ENCODE peak calls at places on chromosome 11, in eight cellular contexts. T, L, W, I, Y, G, O and Q are unnamed samples.

GRCh38 chr11:130050272-130050671 is 19.4 kb upstream of the APLP2 start:
- DNase-seq in I (no peak), W (no peak), G (no peak), L (no peak), T (no peak), Y (no peak), O (peak; percentile 58), Q (no peak)

GRCh38 chr11:12975149-12975548 is 34.0 kb upstream of the RASSF10 start:
- DNase-seq in Y (no peak), G (no peak), L (no peak), O (no peak), I (no peak), T (no peak), W (no peak), Q (no peak)

GRCh38 chr11:77994434-77995362 is at the start of gene INTS4:
- DNase-seq in T (peak; percentile 100), G (peak; percentile 99), Y (peak; percentile 99), I (peak; percentile 95), L (peak; percentile 99), W (peak; percentile 99), O (peak; percentile 100), Q (peak; percentile 88)

GRCh38 chr11:35420371-35420770 is 1.0 kb upstream of the SLC1A2 start:
- DNase-seq in W (no peak), O (no peak), Y (no peak), I (no peak), G (no peak), T (no peak), L (no peak), Q (no peak)

GRCh38 chr11:4455439-4455838 is 6.3 kb downstream of the OR52K2 start:
- DNase-seq in W (no peak), O (no peak), L (no peak), T (no peak), G (peak; percentile 29), Y (peak; percentile 22), I (no peak), Q (no peak)

GRCh38 chr11:44622721-44623258 is 57.3 kb downstream of the CD82 start:
- DNase-seq in L (peak; percentile 12), O (no peak), I (no peak), G (no peak), W (peak; percentile 43), Y (peak; percentile 15), T (no peak), Q (no peak)

GRCh38 chr11:114416441-114416928 is 16.0 kb downstream of the RBM7 start:
- DNase-seq in W (no peak), Y (no peak), L (no peak), G (no peak), O (peak; percentile 33), T (no peak), I (no peak), Q (no peak)

GRCh38 chr11:83222499-83222898 is 29.0 kb downstream of the ANKRD42 start:
- DNase-seq in T (no peak), G (no peak), O (peak; percentile 71), W (no peak), I (no peak), Y (no peak), L (no peak), Q (no peak)

GRCh38 chr11:72721689-72722049 is 30.5 kb downstream of the ARAP1 start:
- DNase-seq in L (no peak), T (no peak), I (no peak), O (no peak), Y (no peak), W (peak; percentile 70), G (no peak), Q (no peak)

GRCh38 chr11:99117603-99118002 is 96.9 kb downstream of the CNTN5 start:
- DNase-seq in W (no peak), L (no peak), O (no peak), T (no peak), G (no peak), I (no peak), Y (no peak), Q (no peak)

GRCh38 chr11:9601876-9602199 is 28.4 kb downstream of the WEE1 start:
- DNase-seq in T (no peak), I (no peak), W (no peak), O (no peak), Y (no peak), L (no peak), G (no peak), Q (no peak)

GRCh38 chr11:111770581-111771134 is 4.5 kb upstream of the PPP2R1B start:
- DNase-seq in W (no peak), G (no peak), O (no peak), T (no peak), Y (no peak), I (no peak), L (no peak), Q (no peak)

GRCh38 chr11:47726878-47727514 is 11.8 kb upstream of the AGBL2 start:
- DNase-seq in I (no peak), G (no peak), T (no peak), O (no peak), Y (no peak), L (no peak), W (no peak), Q (no peak)

GRCh38 chr11:76148207-76148606 is 58.1 kb downstream of the WNT11 start:
- DNase-seq in T (no peak), L (no peak), I (no peak), W (peak; percentile 77), G (no peak), Y (no peak), O (no peak), Q (no peak)

GRCh38 chr11:35083181-35084061 is 55.5 kb upstream of the CD44 start:
- DNase-seq in O (peak; percentile 98), L (peak; percentile 26), W (peak; percentile 83), I (peak; percentile 77), T (peak; percentile 46), G (peak; percentile 71), Y (peak; percentile 54), Q (peak; percentile 62)

GRCh38 chr11:112024178-112024777 is 930 bp upstream of the DLAT start:
- DNase-seq in O (no peak), Y (no peak), T (no peak), W (no peak), I (no peak), G (no peak), L (no peak), Q (no peak)

GRCh38 chr11:16605971-16606783 is 132.3 kb upstream of the C11orf58 start:
- DNase-seq in L (peak; percentile 83), Y (peak; percentile 92), T (peak; percentile 74), O (peak; percentile 96), I (peak; percentile 79), W (peak; percentile 94), G (peak; percentile 92), Q (peak; percentile 83)
- TF ChIP-seq POLR2A in L (no peak), Y (peak; percentile 47), T (no peak), O (peak; percentile 23), I (no peak), W (peak; percentile 61), G (no peak), Q (no peak)

GRCh38 chr11:29019960-29020683 is 911.9 kb downstream of the METTL15 start:
- DNase-seq in O (peak; percentile 66), T (peak; percentile 29), L (no peak), Y (no peak), G (no peak), I (peak; percentile 6), W (no peak), Q (no peak)
- TF ChIP-seq POLR2A in O (no peak), T (no peak), L (no peak), Y (no peak), G (no peak), I (no peak), W (no peak), Q (no peak)

GRCh38 chr11:133955091-133955846 is 1.5 kb downstream of the IGSF9B start:
- DNase-seq in Y (peak; percentile 82), W (no peak), G (no peak), I (no peak), O (no peak), T (no peak), L (peak; percentile 45), Q (no peak)
- TF ChIP-seq POLR2A in Y (peak; percentile 84), W (no peak), G (no peak), I (no peak), O (no peak), T (no peak), L (no peak), Q (no peak)

DNA sequence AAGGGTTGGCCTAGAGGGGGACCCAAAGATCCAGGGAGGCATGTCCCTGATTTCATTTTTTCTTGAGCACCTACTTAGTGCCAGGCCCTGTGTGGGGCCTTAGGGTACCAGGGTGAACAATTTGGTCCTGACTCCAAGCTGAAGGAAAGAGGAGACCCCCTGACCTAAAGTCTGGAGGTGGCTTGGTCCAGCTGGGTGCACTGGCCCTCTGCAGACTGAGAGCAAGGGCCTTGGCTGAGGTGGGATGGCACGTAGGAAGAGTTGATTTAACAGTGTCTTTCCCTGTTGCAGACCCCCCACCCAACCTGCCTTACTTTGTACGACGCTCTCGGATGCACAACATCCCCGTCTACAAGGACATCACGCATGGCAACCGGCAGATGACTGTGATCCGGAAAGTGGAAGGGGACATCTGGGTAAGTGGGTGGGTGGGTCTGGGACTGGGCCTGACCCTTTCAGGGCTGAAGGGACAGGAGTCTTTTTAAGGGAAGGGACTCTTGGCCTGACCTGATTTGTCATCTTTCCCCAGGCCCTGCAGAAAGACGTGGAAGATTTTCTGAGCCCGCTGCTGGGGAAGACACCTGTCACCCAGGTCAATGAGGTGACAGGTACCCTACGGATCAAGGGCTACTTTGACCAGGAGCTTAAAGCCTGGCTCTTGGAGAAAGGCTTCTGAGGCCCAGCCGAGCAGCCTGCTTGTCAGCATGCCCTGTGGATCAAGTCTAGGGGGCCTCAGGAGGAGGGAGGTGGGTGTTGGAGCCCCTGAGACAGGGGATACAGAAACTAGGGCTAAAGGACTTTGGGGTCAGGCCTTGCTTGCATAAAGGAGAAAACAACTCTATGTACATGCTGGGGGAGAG is 3.3 kb downstream of the MRPL49 start:
- DNase-seq in O (no peak), I (no peak), G (no peak), L (no peak), Y (no peak), W (peak; percentile 27), T (no peak), Q (no peak)
- TF ChIP-seq POLR2A in O (no peak), I (no peak), G (no peak), L (no peak), Y (no peak), W (no peak), T (no peak), Q (no peak)

GRCh38 chr11:67482736-67483497 is at the start of gene AIP:
- DNase-seq in Y (peak; percentile 98), O (peak; percentile 97), T (peak; percentile 96), G (peak; percentile 98), I (peak; percentile 99), W (peak; percentile 99), L (peak; percentile 98), Q (peak; percentile 99)

GRCh38 chr11:67484847-67485311 is 2.1 kb downstream of the AIP start:
- DNase-seq in Y (peak; percentile 28), T (no peak), I (no peak), W (peak; percentile 83), G (no peak), L (peak; percentile 20), O (no peak), Q (no peak)

GRCh38 chr11:67482275-67482735 is 521 bp upstream of the AIP start:
- DNase-seq in T (no peak), W (peak; percentile 50), Y (no peak), I (no peak), G (no peak), O (no peak), L (no peak), Q (no peak)

GRCh38 chr11:67483498-67483798 is 622 bp downstream of the AIP start:
- DNase-seq in O (no peak), L (no peak), Y (no peak), G (no peak), I (no peak), T (no peak), W (no peak), Q (no peak)

GRCh38 chr11:67483901-67484665 is 1.3 kb downstream of the AIP start:
- DNase-seq in O (no peak), L (no peak), Y (no peak), T (no peak), G (no peak), I (no peak), W (peak; percentile 56), Q (no peak)
- TF ChIP-seq POLR2A in O (no peak), L (no peak), Y (no peak), T (no peak), G (no peak), I (no peak), W (no peak), Q (no peak)